ENCODE peak calls at places on chromosomes 5 and 9, in four cellular contexts. C is HepG2, V is WTC11, O is K562. I is an unnamed sample.

GRCh38 chr9:109098221-109098959 is 21.4 kb downstream of the TMEM245 start:
- DNase-seq in C (peak), V (no peak), O (peak), I (peak)

GRCh38 chr5:96904054-96904931 is 28.0 kb downstream of the ERAP2 start:
- DNase-seq in C (no peak), V (no peak), O (no peak), I (no peak)

GRCh38 chr9:34124923-34125322 is 1.6 kb downstream of the DCAF12 start:
- DNase-seq in C (no peak), V (no peak), O (no peak), I (no peak)

GRCh38 chr5:127863610-127864395 is 160.6 kb downstream of the CCDC192 start:
- DNase-seq in C (no peak), V (no peak), O (no peak), I (no peak)

GRCh38 chr9:132802121-132802795 is 75.8 kb downstream of the AK8 start:
- DNase-seq in C (no peak), V (no peak), O (peak), I (no peak)

GRCh38 chr9:130444565-130445221 is at the start of gene ASS1:
- DNase-seq in C (peak), V (peak), O (peak), I (peak)

GRCh38 chr5:15936505-15937245 is 242.9 kb downstream of the MARCHF11 start:
- DNase-seq in C (no peak), V (no peak), O (no peak), I (no peak)

GRCh38 chr5:41339339-41339738 is 126.0 kb upstream of the C6 start:
- DNase-seq in C (no peak), V (no peak), O (no peak), I (no peak)

GRCh38 chr5:76152161-76152560 is 69.0 kb downstream of the SV2C start:
- DNase-seq in C (no peak), V (no peak), O (no peak), I (no peak)
- TF ChIP-seq ELF4 in C (no peak), V (no peak), O (no peak), I (no peak)

GRCh38 chr5:125233944-125234343 is 487.5 kb upstream of the ZNF608 start:
- DNase-seq in C (no peak), V (no peak), O (no peak), I (no peak)

GRCh38 chr5:125235995-125236394 is 489.6 kb upstream of the ZNF608 start:
- DNase-seq in C (no peak), V (no peak), O (no peak), I (no peak)

GRCh38 chr5:125232779-125233230 is 486.4 kb upstream of the ZNF608 start:
- DNase-seq in C (no peak), V (no peak), O (no peak), I (no peak)

GRCh38 chr5:125237026-125237425 is 490.6 kb upstream of the ZNF608 start:
- DNase-seq in C (no peak), V (no peak), O (no peak), I (no peak)
- TF ChIP-seq ELF4 in C (no peak), V (no peak), O (no peak), I (no peak)

GRCh38 chr5:149474198-149474597 is 77.0 kb downstream of the CSNK1A1 start:
- DNase-seq in C (no peak), V (no peak), O (no peak), I (no peak)
- TF ChIP-seq ELF4 in C (no peak), V (no peak), O (no peak), I (no peak)

GRCh38 chr9:89878687-89879086 is 273.9 kb downstream of the GADD45G start:
- DNase-seq in C (peak), V (no peak), O (no peak), I (no peak)
- TF ChIP-seq ELF4 in C (no peak), V (no peak), O (no peak), I (no peak)

GRCh38 chr9:27967236-27967635 is 394.0 kb upstream of the C9orf72 start:
- DNase-seq in C (no peak), V (no peak), O (no peak), I (no peak)
- TF ChIP-seq ELF4 in C (no peak), V (no peak), O (no peak), I (no peak)

GRCh38 chr5:80884086-80884813 is 75.9 kb upstream of the RASGRF2 start:
- DNase-seq in C (no peak), V (no peak), O (no peak), I (no peak)

GRCh38 chr5:80881726-80882125 is 78.4 kb upstream of the RASGRF2 start:
- DNase-seq in C (no peak), V (no peak), O (no peak), I (no peak)

GRCh38 chr5:80885698-80886000 is 74.5 kb upstream of the RASGRF2 start:
- DNase-seq in C (peak), V (no peak), O (no peak), I (no peak)

DNA sequence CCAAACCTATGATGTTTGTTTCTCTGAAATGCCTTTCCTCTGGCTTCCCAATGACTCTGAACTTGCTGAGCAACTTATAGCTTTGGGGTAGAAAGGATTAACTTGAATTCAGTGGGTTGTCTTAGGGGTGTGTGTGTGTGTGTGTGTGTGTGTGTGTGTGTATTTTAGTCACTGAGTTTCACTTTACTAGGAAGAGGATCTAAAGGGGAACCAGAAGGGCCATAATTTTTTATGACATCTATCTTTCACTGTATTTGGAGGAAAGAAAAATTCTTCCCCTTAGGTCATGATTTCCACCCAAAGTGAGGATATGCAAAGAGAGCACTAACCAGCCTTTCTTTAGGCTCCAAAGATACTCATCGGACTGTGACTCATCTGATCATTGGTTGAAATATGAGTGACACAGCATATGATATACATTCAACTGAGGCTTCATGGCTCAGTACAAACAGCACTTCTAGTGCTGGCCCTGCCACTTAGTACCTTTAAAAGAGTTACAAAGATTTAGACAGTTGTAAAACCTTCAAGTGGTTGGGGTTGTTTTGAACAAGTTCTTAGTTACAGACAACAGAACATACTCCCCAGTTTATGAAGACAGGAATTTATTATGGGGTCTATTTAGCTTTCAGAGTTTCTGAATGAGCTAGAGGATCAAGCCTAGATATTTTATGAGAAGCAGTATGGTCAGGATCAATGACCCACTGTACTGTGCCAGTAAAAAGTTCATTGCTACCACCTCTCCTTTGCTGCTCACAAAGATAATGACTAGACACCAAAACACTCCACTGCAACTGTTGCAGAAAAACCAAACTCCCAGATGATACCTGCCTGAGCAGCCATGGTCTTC is 75.1 kb upstream of the RASGRF2 start:
- DNase-seq in C (no peak), V (no peak), O (no peak), I (no peak)
- TF ChIP-seq ELF4 in C (no peak), V (no peak), O (no peak), I (no peak)

GRCh38 chr5:131824631-131825030 is 27.8 kb upstream of the FNIP1 start:
- DNase-seq in C (no peak), V (no peak), O (no peak), I (no peak)

GRCh38 chr5:131821221-131821620 is 24.4 kb upstream of the FNIP1 start:
- DNase-seq in C (no peak), V (no peak), O (no peak), I (no peak)

DNA sequence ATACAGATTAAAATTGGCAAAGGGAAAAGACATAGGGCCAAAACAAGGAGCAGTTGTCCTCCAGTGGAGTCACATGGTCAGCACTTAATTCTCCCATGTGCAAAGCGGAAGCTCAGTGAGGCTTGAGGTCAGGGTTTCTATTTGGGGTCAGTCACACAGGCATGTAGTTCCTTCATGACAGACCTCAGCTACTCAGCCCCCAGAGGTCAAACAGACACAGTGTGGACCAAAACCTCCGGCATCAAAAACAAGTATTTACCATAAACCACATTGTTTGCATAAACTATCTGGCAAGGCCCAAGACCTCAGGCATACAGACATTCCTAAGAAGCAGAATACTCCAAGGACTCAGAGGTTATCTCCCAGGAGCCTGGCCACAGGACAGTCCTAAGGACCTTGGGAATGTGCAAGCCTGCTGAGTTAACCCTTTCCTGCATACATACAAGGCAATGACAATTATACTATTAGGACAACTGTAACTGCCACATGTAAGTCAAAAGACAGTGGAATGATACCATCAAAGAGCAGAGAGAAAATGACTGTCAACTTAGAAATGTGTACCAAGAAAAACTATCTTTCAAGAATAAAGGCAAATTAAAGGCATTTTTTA is 28.7 kb upstream of the FNIP1 start:
- DNase-seq in C (peak), V (no peak), O (no peak), I (no peak)
- TF ChIP-seq ELF4 in C (no peak), V (no peak), O (no peak), I (no peak)

GRCh38 chr5:101473483-101473882 is 570.4 kb upstream of the ST8SIA4 start:
- DNase-seq in C (no peak), V (no peak), O (no peak), I (no peak)
- TF ChIP-seq ELF4 in C (no peak), V (no peak), O (no peak), I (no peak)

I was measured in HEK293T.